ENCODE peak calls at places on chromosomes 12 and 14, in six cellular contexts. U is fibroblast of pulmonary artery; Z is CD8-positive, alpha-beta memory T cell; K is cardiac muscle cell; G is dorsolateral prefrontal cortex; Y is transverse colon. O is an unnamed sample.

GRCh38 chr12:31518680-31519227 is 72.2 kb downstream of the DENND5B start:
- DNase-seq in Y (peak), K (peak), U (peak), G (no peak), Z (no peak), O (no peak)

GRCh38 chr12:130803707-130804106 is 35.3 kb downstream of the STX2 start:
- DNase-seq in U (peak), K (peak), G (no peak), Y (no peak), Z (no peak), O (no peak)

GRCh38 chr12:14384783-14385638 is 19.5 kb downstream of the ATF7IP start:
- DNase-seq in K (peak), U (peak), G (no peak), Y (peak), Z (peak), O (peak)

GRCh38 chr12:80590085-80590484 is 117.3 kb upstream of the MYF6 start:
- DNase-seq in Y (no peak), U (no peak), G (no peak), K (no peak), Z (no peak), O (no peak)

GRCh38 chr12:52243264-52243773 is 10.3 kb downstream of the KRT7 start:
- DNase-seq in G (peak), Z (no peak), Y (no peak), K (no peak), U (no peak), O (no peak)

GRCh38 chr14:74241611-74242005 is 2.4 kb downstream of the VSX2 start:
- DNase-seq in U (no peak), Y (no peak), Z (no peak), G (no peak), K (no peak), O (no peak)

GRCh38 chr14:60064491-60065072 is 27.1 kb upstream of the PCNX4 start:
- DNase-seq in Y (no peak), K (peak), G (no peak), U (peak), Z (peak), O (peak)

GRCh38 chr12:3820122-3820521 is 53.1 kb downstream of the PARP11 start:
- DNase-seq in U (peak), G (no peak), Y (no peak), K (no peak), Z (no peak), O (no peak)

GRCh38 chr14:102234331-102235264 is 70.4 kb downstream of the MOK start:
- DNase-seq in Z (no peak), Y (no peak), G (no peak), K (peak), U (peak), O (no peak)

GRCh38 chr14:59310644-59311043 is 122.2 kb downstream of the DAAM1 start:
- DNase-seq in Z (no peak), Y (no peak), U (no peak), K (no peak), G (no peak), O (no peak)

GRCh38 chr12:60148831-60149230 is 553.0 kb downstream of the SLC16A7 start:
- DNase-seq in G (no peak), U (peak), Y (no peak), Z (no peak), K (peak), O (no peak)

GRCh38 chr14:74988131-74988530 is 14.6 kb upstream of the EIF2B2 start:
- DNase-seq in K (peak), Y (no peak), Z (no peak), U (peak), G (no peak), O (no peak)

GRCh38 chr12:124655317-124656213 is 88.2 kb upstream of the NCOR2 start:
- DNase-seq in U (peak), K (peak), Y (peak), G (peak), Z (no peak), O (no peak)

GRCh38 chr14:106044515-106044914 is 518.1 kb downstream of the TMEM121 start:
- DNase-seq in K (no peak), Y (no peak), U (no peak), Z (no peak), G (no peak), O (no peak)

DNA sequence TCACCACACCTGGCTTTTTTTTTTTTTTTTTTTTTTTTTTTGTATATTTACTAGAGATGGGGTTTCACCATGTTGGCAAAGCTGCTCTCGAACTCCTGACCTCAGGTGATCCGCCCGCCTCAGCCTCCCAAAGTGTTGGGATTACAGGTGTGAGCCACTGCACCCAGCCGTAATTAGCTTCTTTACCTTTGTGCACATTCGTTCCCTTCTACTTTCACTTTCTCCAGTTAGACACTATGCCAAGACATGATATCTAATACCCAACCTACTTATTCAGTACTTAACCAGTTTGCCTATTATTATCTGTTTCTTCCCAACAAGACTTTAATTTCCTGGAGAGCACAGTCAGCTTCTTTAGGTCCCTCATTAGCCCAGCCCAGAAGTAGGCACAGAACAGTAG is 5.3 kb downstream of the STYK1 start:
- DNase-seq in Z (peak), G (no peak), Y (peak), U (no peak), K (no peak), O (no peak)
- H3K4me3 ChIP-seq in Z (no peak), G (no peak), Y (no peak), U (no peak), K (no peak), O (no peak)

GRCh38 chr14:103523583-103523969 is 946 bp upstream of the CKB start:
- DNase-seq in Y (no peak), K (no peak), G (no peak), U (no peak), Z (no peak), O (no peak)
- H3K4me3 ChIP-seq in Y (no peak), K (no peak), G (peak), U (no peak), Z (no peak), O (no peak)

GRCh38 chr14:46574236-46574970 is 77.2 kb downstream of the RPL10L start:
- DNase-seq in Y (no peak), G (no peak), K (peak), U (no peak), Z (no peak), O (no peak)

GRCh38 chr14:46573518-46573917 is 78.1 kb downstream of the RPL10L start:
- DNase-seq in Y (no peak), G (no peak), K (no peak), U (no peak), Z (no peak), O (no peak)

GRCh38 chr14:46574976-46575375 is 76.6 kb downstream of the RPL10L start:
- DNase-seq in U (no peak), Y (no peak), G (no peak), K (peak), Z (no peak), O (no peak)

GRCh38 chr14:46571970-46572369 is 79.6 kb downstream of the RPL10L start:
- DNase-seq in Z (no peak), Y (no peak), K (peak), U (peak), G (no peak), O (no peak)
- H3K4me3 ChIP-seq in Z (no peak), Y (no peak), K (no peak), U (no peak), G (no peak), O (no peak)

GRCh38 chr12:24940157-24940556 is 8.7 kb downstream of the BCAT1 start:
- DNase-seq in G (no peak), K (no peak), Y (no peak), Z (no peak), U (no peak), O (no peak)
- H3K4me3 ChIP-seq in G (no peak), K (no peak), Y (no peak), Z (no peak), U (no peak), O (no peak)

DNA sequence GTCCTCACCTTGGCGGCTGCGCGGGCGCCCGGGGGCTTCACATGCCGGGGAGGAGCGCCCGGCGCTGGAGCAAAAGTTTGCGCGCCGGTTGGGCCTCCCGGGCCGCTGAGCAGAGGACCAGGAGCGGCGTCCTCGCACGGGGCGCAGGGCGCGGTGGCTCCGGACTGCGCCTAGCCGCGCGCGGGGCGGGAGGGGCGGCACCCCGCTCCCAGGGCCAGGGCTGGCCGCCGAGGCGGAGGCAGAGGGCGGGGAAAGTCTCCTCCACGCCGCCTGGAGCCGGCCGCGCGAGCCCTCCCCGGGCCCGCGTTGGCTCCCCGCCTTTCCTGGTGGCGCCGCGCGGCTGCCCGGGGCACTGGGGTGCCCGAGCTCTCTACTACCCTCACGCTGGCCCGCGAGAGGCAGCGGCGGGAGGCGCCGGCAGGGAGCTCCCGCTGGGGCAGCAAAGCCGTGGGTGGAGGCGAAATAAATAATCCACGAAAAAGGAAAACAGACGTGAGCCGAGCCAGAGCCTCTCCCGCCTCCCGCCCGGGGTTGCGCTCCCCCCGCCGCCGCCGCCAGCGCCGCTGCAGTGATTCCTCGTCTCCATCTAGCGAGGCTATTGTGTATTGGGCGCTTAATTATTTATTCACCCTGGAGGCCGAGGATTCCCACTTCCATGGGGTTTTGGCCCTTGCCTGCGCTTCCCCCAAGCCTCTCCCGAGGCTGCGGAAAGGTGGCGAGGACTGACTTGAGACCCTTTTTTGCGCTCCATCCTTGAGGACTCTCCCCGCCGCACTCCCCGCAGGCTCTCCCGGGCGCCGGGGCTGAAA is 476 bp upstream of the PRIMA1 start:
- DNase-seq in U (no peak), G (peak), Z (no peak), Y (peak), K (peak), O (no peak)
- H3K4me3 ChIP-seq in U (no peak), G (peak), Z (no peak), Y (peak), K (peak), O (no peak)

GRCh38 chr14:36665887-36666415 is 4.3 kb downstream of the PAX9 start:
- DNase-seq in G (no peak), K (no peak), U (no peak), Z (no peak), Y (no peak), O (no peak)

GRCh38 chr14:36662543-36663403 is 1.1 kb downstream of the PAX9 start:
- DNase-seq in U (no peak), Z (no peak), K (no peak), Y (no peak), G (no peak), O (no peak)

GRCh38 chr14:36666416-36667206 is 5.0 kb downstream of the PAX9 start:
- DNase-seq in Y (no peak), K (no peak), G (no peak), U (no peak), Z (no peak), O (no peak)

GRCh38 chr14:36663404-36664321 is 2.0 kb downstream of the PAX9 start:
- DNase-seq in K (no peak), Z (no peak), U (no peak), Y (no peak), G (no peak), O (no peak)

DNA sequence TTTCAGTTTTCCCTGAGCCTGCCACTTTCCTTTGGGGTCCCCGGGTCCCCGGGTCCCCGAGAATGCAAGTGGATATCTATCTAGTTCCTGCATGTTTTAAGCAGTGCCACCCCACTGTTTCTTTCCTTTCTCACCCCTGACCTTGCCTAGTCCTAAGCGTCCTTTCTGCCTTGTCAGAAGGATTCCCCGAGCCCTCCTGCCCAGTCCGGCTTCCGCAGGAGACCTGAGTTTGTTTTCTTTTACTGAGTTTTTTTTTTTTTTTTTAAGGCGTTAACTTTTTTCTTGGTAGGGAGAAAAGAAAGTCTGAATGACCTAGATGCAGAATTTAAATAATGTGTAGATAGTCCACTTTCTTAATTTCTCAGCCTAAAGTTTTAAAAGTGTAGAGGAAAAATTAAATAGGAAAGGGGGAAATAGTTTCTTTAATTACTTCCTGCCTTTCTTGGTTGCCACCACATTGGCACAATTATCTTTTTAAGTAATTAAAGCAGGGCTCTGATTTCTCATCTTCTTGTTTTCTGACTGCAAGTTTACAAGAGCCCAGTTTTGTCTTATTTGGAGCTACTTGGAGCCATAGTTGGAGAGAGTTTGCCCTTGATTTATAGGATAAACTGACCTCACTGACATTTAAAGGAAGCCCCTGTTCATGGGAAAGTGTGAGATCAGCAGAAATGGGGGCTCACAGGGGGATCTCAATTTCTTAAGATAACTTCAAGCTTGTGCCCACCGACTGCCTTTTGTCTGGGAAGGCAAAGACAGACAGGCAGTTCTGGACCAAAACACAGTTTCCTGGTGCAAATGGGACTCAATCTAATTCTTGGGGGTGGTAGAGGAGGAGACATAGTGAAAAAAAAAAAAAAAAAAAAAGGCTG is 2.9 kb downstream of the PAX9 start:
- DNase-seq in G (no peak), U (no peak), K (no peak), Z (no peak), Y (no peak), O (no peak)
- H3K4me3 ChIP-seq in G (no peak), U (no peak), K (no peak), Z (no peak), Y (no peak), O (no peak)

DNA sequence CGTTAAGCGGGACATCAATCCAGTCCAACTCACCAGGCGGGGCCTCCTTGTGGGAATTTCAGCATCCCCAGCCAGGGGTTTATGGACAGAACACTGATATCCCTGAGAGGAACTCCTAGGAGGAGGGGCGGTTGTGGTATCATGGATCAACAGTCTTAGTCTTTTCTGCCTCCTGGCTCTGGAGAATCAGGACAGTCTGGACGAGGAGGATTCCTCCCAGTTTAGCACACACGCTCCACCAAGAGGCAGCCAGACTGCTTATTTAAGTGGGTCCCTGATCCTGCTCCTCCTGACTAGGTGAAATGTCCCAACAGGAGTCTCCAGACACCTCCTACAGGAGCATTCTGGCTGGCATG is 10.4 kb upstream of the ZNF705A start:
- DNase-seq in K (no peak), Z (no peak), G (no peak), Y (no peak), U (no peak), O (no peak)
- H3K4me3 ChIP-seq in K (no peak), Z (no peak), G (peak), Y (no peak), U (peak), O (no peak)